ENCODE peak calls at places on chromosomes 12 and 14, in five cellular contexts. U, B, X, K and J are unnamed samples.

GRCh38 chr14:105337966-105338365 is 23.4 kb downstream of the PACS2 start:
- DNase-seq in U (no peak), X (no peak), K (no peak), B (no peak), J (no peak)

GRCh38 chr12:124698211-124698997 is 131.0 kb upstream of the NCOR2 start:
- DNase-seq in K (peak; percentile 19), U (no peak), B (no peak), X (no peak), J (no peak)

GRCh38 chr12:92951006-92951405 is 21.9 kb upstream of the EEA1 start:
- DNase-seq in K (no peak), B (no peak), X (no peak), U (no peak), J (no peak)

GRCh38 chr12:17992002-17992656 is 97.9 kb downstream of the RERGL start:
- DNase-seq in U (peak; percentile 3), K (peak; percentile 7), B (peak; percentile 3), X (peak; percentile 9), J (no peak)

GRCh38 chr12:105157598-105157997 is 50.1 kb downstream of the WASHC4 start:
- DNase-seq in B (no peak), U (no peak), K (no peak), X (no peak), J (no peak)

GRCh38 chr12:91381309-91381804 is 198.7 kb upstream of the DCN start:
- DNase-seq in K (peak; percentile 86), B (no peak), U (no peak), X (no peak), J (peak; percentile 66)

GRCh38 chr12:51009038-51009437 is 17.1 kb downstream of the SLC11A2 start:
- DNase-seq in B (no peak), X (no peak), U (no peak), K (no peak), J (no peak)

GRCh38 chr14:71248204-71248603 is 340.9 kb downstream of the PCNX1 start:
- DNase-seq in X (no peak), B (no peak), K (peak; percentile 65), U (no peak), J (no peak)

GRCh38 chr14:28785096-28785952 is 18.7 kb downstream of the FOXG1 start:
- DNase-seq in K (peak; percentile 0), X (no peak), B (no peak), U (no peak), J (peak; percentile 76)

GRCh38 chr14:93544212-93544611 is 113.5 kb downstream of the UNC79 start:
- DNase-seq in B (no peak), X (no peak), K (no peak), U (no peak), J (no peak)

GRCh38 chr14:102200690-102201368 is 61.1 kb downstream of the WDR20 start:
- DNase-seq in U (no peak), X (no peak), B (no peak), K (peak; percentile 21), J (no peak)

GRCh38 chr12:43113153-43113552 is 438.9 kb downstream of the ADAMTS20 start:
- DNase-seq in K (no peak), X (no peak), B (no peak), U (no peak), J (no peak)

GRCh38 chr12:132159555-132160003 is 15.3 kb downstream of the NOC4L start:
- DNase-seq in X (no peak), B (no peak), U (no peak), K (no peak), J (no peak)

GRCh38 chr12:484096-484495 is 24.4 kb downstream of the B4GALNT3 start:
- DNase-seq in U (no peak), B (no peak), X (no peak), K (no peak), J (no peak)

GRCh38 chr12:94289551-94290312 is 141.4 kb downstream of the PLXNC1 start:
- DNase-seq in X (no peak), K (peak; percentile 75), B (no peak), U (no peak), J (peak; percentile 31)

GRCh38 chr12:17139926-17140325 is 534.0 kb upstream of the LMO3 start:
- DNase-seq in K (no peak), X (no peak), B (no peak), U (no peak), J (no peak)

GRCh38 chr12:28602760-28603638 is 412.7 kb downstream of the CCDC91 start:
- DNase-seq in X (no peak), B (no peak), K (no peak), U (no peak), J (no peak)

GRCh38 chr14:93759781-93760307 is 28.4 kb downstream of the PRIMA1 start:
- DNase-seq in U (no peak), X (no peak), K (no peak), B (no peak), J (no peak)

DNA sequence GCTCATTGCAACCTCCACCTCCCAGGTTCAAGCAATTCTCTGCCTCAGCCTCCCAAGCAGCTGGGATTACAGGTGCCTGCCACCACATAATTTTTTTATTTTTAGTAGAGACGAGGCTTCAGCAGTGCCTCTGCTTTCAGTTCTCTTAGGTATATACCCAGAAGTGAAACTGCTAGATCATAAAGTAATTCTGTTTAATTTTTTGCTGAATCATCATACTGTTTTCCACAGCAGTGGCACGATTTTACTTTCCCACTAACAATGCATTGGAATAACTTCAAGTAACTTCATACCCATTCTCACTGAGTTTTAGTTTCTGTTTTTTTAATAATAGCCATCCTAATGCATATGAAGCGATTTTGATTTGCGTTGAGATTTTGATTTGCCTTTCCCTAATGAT is 148.0 kb upstream of the G2E3 start:
- DNase-seq in K (no peak), U (no peak), X (no peak), B (no peak), J (no peak)
- TF ChIP-seq MAFK in K (peak; percentile 93), U (peak; percentile 95), X (peak; percentile 76), B (peak; percentile 99), J (peak; percentile 47)

GRCh38 chr12:84822541-84822940 is 90.1 kb downstream of the SLC6A15 start:
- DNase-seq in B (no peak), K (peak; percentile 34), X (no peak), U (no peak), J (no peak)
- TF ChIP-seq MAFK in B (no peak), K (no peak), X (no peak), U (no peak), J (no peak)

GRCh38 chr12:122032570-122032969 is 10.9 kb downstream of the BCL7A start:
- DNase-seq in U (no peak), X (no peak), K (no peak), B (no peak), J (no peak)
- TF ChIP-seq MAFK in U (no peak), X (no peak), K (no peak), B (no peak), J (no peak)

DNA sequence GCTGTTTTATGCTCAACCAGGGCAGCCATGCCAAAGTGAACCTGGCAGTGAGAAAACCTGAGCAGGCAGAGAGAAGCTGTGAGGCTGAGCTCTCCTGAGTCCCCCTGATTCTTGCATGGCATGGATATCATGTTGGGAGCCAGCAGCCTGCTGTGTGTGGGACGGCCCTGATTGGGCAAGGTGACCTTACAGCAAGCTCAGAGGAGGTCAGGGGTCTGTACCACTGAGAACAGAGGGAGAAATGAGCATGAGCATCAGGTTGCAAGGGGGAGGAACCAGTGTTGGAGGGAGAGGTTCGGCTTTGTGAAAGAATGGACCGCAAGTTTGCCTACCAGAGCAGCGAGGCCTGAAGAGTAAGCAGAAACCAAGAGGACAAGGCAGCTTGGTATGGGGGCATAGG is 59.2 kb upstream of the PTGR2 start:
- DNase-seq in B (no peak), U (no peak), K (no peak), X (no peak), J (no peak)
- TF ChIP-seq MAFK in B (no peak), U (no peak), K (no peak), X (no peak), J (no peak)

GRCh38 chr12:68959457-68960161 is 26.6 kb upstream of the CPM start:
- DNase-seq in B (no peak), K (no peak), U (no peak), X (no peak), J (no peak)

GRCh38 chr12:68956466-68956865 is 23.5 kb upstream of the CPM start:
- DNase-seq in X (no peak), U (no peak), B (no peak), K (no peak), J (no peak)

GRCh38 chr12:68960162-68960501 is 27.2 kb upstream of the CPM start:
- DNase-seq in B (no peak), X (no peak), U (no peak), K (peak; percentile 86), J (no peak)

GRCh38 chr12:68957273-68957672 is 24.3 kb upstream of the CPM start:
- DNase-seq in U (no peak), K (no peak), B (no peak), X (no peak), J (no peak)

GRCh38 chr12:68958337-68958736 is 25.4 kb upstream of the CPM start:
- DNase-seq in B (no peak), K (no peak), U (no peak), X (no peak), J (no peak)
- TF ChIP-seq MAFK in B (no peak), K (no peak), U (no peak), X (no peak), J (no peak)

DNA sequence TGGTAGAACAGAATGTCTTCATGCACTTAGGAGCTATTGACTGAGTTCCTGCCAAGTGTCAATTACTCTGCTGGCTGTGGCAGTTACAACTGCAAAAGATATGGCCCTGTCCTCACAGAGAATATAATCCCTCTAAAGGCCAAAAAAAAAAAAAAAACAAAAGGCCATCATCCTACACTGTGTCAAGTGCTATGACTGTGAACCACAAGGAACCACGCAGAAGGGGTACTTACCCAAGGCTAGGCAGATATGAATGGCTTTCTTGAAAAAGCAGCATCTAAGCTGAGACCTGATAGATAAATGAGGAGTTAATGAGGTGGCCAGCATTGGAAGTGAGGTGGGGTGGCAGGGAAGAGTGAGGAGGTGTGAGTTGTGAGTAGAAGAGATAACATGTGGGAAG is 16.3 kb upstream of the IL22 start:
- DNase-seq in U (no peak), K (no peak), B (no peak), X (no peak), J (no peak)
- TF ChIP-seq MAFK in U (no peak), K (no peak), B (no peak), X (no peak), J (no peak)

GRCh38 chr12:81329088-81329487 is 251.2 kb downstream of the ACSS3 start:
- DNase-seq in X (peak; percentile 6), U (no peak), B (peak; percentile 42), K (peak; percentile 2), J (peak; percentile 15)
- TF ChIP-seq MAFK in X (no peak), U (no peak), B (no peak), K (no peak), J (peak; percentile 45)

GRCh38 chr12:114025935-114026334 is 59.8 kb upstream of the RBM19 start:
- DNase-seq in B (no peak), K (no peak), X (no peak), U (no peak), J (no peak)
- TF ChIP-seq MAFK in B (no peak), K (no peak), X (no peak), U (no peak), J (no peak)